ENCODE peak calls at places on chromosomes 5 and 9, in ten cellular contexts. One of them, this sample, is unnamed.

GRCh38 chr5:76175051-76175666 is 92.0 kb downstream of the SV2C start:
- DNase-seq in HT-29: peak
- DNase-seq in activated CD4-positive, alpha-beta T cell treated with anti-CD3 and anti-CD28 coated beads, Interleukin-2, amount 50 U/mL, for 4 hours: peak
- DNase-seq in activated gamma-delta T cell treated with Interleukin-2 at 50 U/mL for 16 hours: peak
- DNase-seq in activated CD8-positive, alpha-beta memory T cell treated with anti-CD3 and anti-CD28 coated beads, Interleukin-2, amount 50 U/mL, for 48 hours: peak
- DNase-seq in stimulated activated CD4-positive, alpha-beta T cell treated with anti-CD3 and anti-CD28 coated beads, Interleukin-15, amount 100 ng/mL, for 1 hour: peak
- DNase-seq in glomerular endothelial cell: peak
- DNase-seq in CD4-positive, CD25-positive, alpha-beta regulatory T cell: peak
- DNase-seq in dermis microvascular lymphatic vessel endothelial cell: peak
- DNase-seq in HTR-8/SVneo: peak
- DNase-seq in this sample: peak

GRCh38 chr5:94849821-94850736 is 231.6 kb downstream of the SLF1 start:
- DNase-seq in activated gamma-delta T cell treated with Interleukin-2 at 50 U/mL for 16 hours: peak
- DNase-seq in CD4-positive, CD25-positive, alpha-beta regulatory T cell: peak
- DNase-seq in HTR-8/SVneo: no peak
- DNase-seq in dermis microvascular lymphatic vessel endothelial cell: peak
- DNase-seq in activated CD4-positive, alpha-beta T cell treated with anti-CD3 and anti-CD28 coated beads, Interleukin-2, amount 50 U/mL, for 4 hours: no peak
- DNase-seq in glomerular endothelial cell: no peak
- DNase-seq in HT-29: peak
- DNase-seq in stimulated activated CD4-positive, alpha-beta T cell treated with anti-CD3 and anti-CD28 coated beads, Interleukin-15, amount 100 ng/mL, for 1 hour: no peak
- DNase-seq in activated CD8-positive, alpha-beta memory T cell treated with anti-CD3 and anti-CD28 coated beads, Interleukin-2, amount 50 U/mL, for 48 hours: no peak
- DNase-seq in this sample: no peak

GRCh38 chr5:97133106-97133505 is 9.3 kb downstream of the LIX1 start:
- DNase-seq in HTR-8/SVneo: no peak
- DNase-seq in dermis microvascular lymphatic vessel endothelial cell: no peak
- DNase-seq in activated gamma-delta T cell treated with Interleukin-2 at 50 U/mL for 16 hours: no peak
- DNase-seq in glomerular endothelial cell: no peak
- DNase-seq in activated CD4-positive, alpha-beta T cell treated with anti-CD3 and anti-CD28 coated beads, Interleukin-2, amount 50 U/mL, for 4 hours: no peak
- DNase-seq in HT-29: no peak
- DNase-seq in CD4-positive, CD25-positive, alpha-beta regulatory T cell: no peak
- DNase-seq in activated CD8-positive, alpha-beta memory T cell treated with anti-CD3 and anti-CD28 coated beads, Interleukin-2, amount 50 U/mL, for 48 hours: no peak
- DNase-seq in stimulated activated CD4-positive, alpha-beta T cell treated with anti-CD3 and anti-CD28 coated beads, Interleukin-15, amount 100 ng/mL, for 1 hour: no peak
- DNase-seq in this sample: no peak

GRCh38 chr9:16519001-16519400 is 351.5 kb downstream of the BNC2 start:
- DNase-seq in CD4-positive, CD25-positive, alpha-beta regulatory T cell: no peak
- DNase-seq in glomerular endothelial cell: no peak
- DNase-seq in activated CD4-positive, alpha-beta T cell treated with anti-CD3 and anti-CD28 coated beads, Interleukin-2, amount 50 U/mL, for 4 hours: no peak
- DNase-seq in stimulated activated CD4-positive, alpha-beta T cell treated with anti-CD3 and anti-CD28 coated beads, Interleukin-15, amount 100 ng/mL, for 1 hour: no peak
- DNase-seq in activated gamma-delta T cell treated with Interleukin-2 at 50 U/mL for 16 hours: no peak
- DNase-seq in HTR-8/SVneo: no peak
- DNase-seq in dermis microvascular lymphatic vessel endothelial cell: no peak
- DNase-seq in HT-29: no peak
- DNase-seq in activated CD8-positive, alpha-beta memory T cell treated with anti-CD3 and anti-CD28 coated beads, Interleukin-2, amount 50 U/mL, for 48 hours: no peak
- DNase-seq in this sample: no peak

GRCh38 chr5:135476615-135477493 is 24.7 kb upstream of the TIFAB start:
- DNase-seq in activated CD4-positive, alpha-beta T cell treated with anti-CD3 and anti-CD28 coated beads, Interleukin-2, amount 50 U/mL, for 4 hours: no peak
- DNase-seq in activated gamma-delta T cell treated with Interleukin-2 at 50 U/mL for 16 hours: no peak
- DNase-seq in stimulated activated CD4-positive, alpha-beta T cell treated with anti-CD3 and anti-CD28 coated beads, Interleukin-15, amount 100 ng/mL, for 1 hour: no peak
- DNase-seq in HT-29: no peak
- DNase-seq in CD4-positive, CD25-positive, alpha-beta regulatory T cell: no peak
- DNase-seq in dermis microvascular lymphatic vessel endothelial cell: no peak
- DNase-seq in activated CD8-positive, alpha-beta memory T cell treated with anti-CD3 and anti-CD28 coated beads, Interleukin-2, amount 50 U/mL, for 48 hours: no peak
- DNase-seq in glomerular endothelial cell: no peak
- DNase-seq in HTR-8/SVneo: no peak
- DNase-seq in this sample: no peak

GRCh38 chr5:1536298-1537165 is 12.8 kb upstream of the LPCAT1 start:
- DNase-seq in activated CD4-positive, alpha-beta T cell treated with anti-CD3 and anti-CD28 coated beads, Interleukin-2, amount 50 U/mL, for 4 hours: peak
- DNase-seq in activated CD8-positive, alpha-beta memory T cell treated with anti-CD3 and anti-CD28 coated beads, Interleukin-2, amount 50 U/mL, for 48 hours: peak
- DNase-seq in activated gamma-delta T cell treated with Interleukin-2 at 50 U/mL for 16 hours: peak
- DNase-seq in HTR-8/SVneo: no peak
- DNase-seq in CD4-positive, CD25-positive, alpha-beta regulatory T cell: peak
- DNase-seq in dermis microvascular lymphatic vessel endothelial cell: no peak
- DNase-seq in glomerular endothelial cell: no peak
- DNase-seq in stimulated activated CD4-positive, alpha-beta T cell treated with anti-CD3 and anti-CD28 coated beads, Interleukin-15, amount 100 ng/mL, for 1 hour: peak
- DNase-seq in HT-29: no peak
- DNase-seq in this sample: peak

GRCh38 chr9:4246969-4247368 is 52.9 kb downstream of the GLIS3 start:
- DNase-seq in HT-29: no peak
- DNase-seq in activated CD4-positive, alpha-beta T cell treated with anti-CD3 and anti-CD28 coated beads, Interleukin-2, amount 50 U/mL, for 4 hours: no peak
- DNase-seq in stimulated activated CD4-positive, alpha-beta T cell treated with anti-CD3 and anti-CD28 coated beads, Interleukin-15, amount 100 ng/mL, for 1 hour: no peak
- DNase-seq in activated gamma-delta T cell treated with Interleukin-2 at 50 U/mL for 16 hours: no peak
- DNase-seq in glomerular endothelial cell: no peak
- DNase-seq in HTR-8/SVneo: no peak
- DNase-seq in activated CD8-positive, alpha-beta memory T cell treated with anti-CD3 and anti-CD28 coated beads, Interleukin-2, amount 50 U/mL, for 48 hours: no peak
- DNase-seq in dermis microvascular lymphatic vessel endothelial cell: no peak
- DNase-seq in CD4-positive, CD25-positive, alpha-beta regulatory T cell: no peak
- DNase-seq in this sample: no peak

GRCh38 chr5:169426674-169427250 is 125.8 kb upstream of the SLIT3 start:
- DNase-seq in activated CD4-positive, alpha-beta T cell treated with anti-CD3 and anti-CD28 coated beads, Interleukin-2, amount 50 U/mL, for 4 hours: no peak
- DNase-seq in stimulated activated CD4-positive, alpha-beta T cell treated with anti-CD3 and anti-CD28 coated beads, Interleukin-15, amount 100 ng/mL, for 1 hour: no peak
- DNase-seq in dermis microvascular lymphatic vessel endothelial cell: no peak
- DNase-seq in activated gamma-delta T cell treated with Interleukin-2 at 50 U/mL for 16 hours: no peak
- DNase-seq in HT-29: no peak
- DNase-seq in glomerular endothelial cell: no peak
- DNase-seq in activated CD8-positive, alpha-beta memory T cell treated with anti-CD3 and anti-CD28 coated beads, Interleukin-2, amount 50 U/mL, for 48 hours: no peak
- DNase-seq in HTR-8/SVneo: no peak
- DNase-seq in CD4-positive, CD25-positive, alpha-beta regulatory T cell: no peak
- DNase-seq in this sample: no peak

GRCh38 chr9:33465596-33466564 is 7.8 kb downstream of the NOL6 start:
- DNase-seq in activated gamma-delta T cell treated with Interleukin-2 at 50 U/mL for 16 hours: no peak
- DNase-seq in activated CD8-positive, alpha-beta memory T cell treated with anti-CD3 and anti-CD28 coated beads, Interleukin-2, amount 50 U/mL, for 48 hours: peak
- DNase-seq in HT-29: no peak
- DNase-seq in stimulated activated CD4-positive, alpha-beta T cell treated with anti-CD3 and anti-CD28 coated beads, Interleukin-15, amount 100 ng/mL, for 1 hour: no peak
- DNase-seq in dermis microvascular lymphatic vessel endothelial cell: no peak
- DNase-seq in glomerular endothelial cell: no peak
- DNase-seq in activated CD4-positive, alpha-beta T cell treated with anti-CD3 and anti-CD28 coated beads, Interleukin-2, amount 50 U/mL, for 4 hours: no peak
- DNase-seq in HTR-8/SVneo: no peak
- DNase-seq in CD4-positive, CD25-positive, alpha-beta regulatory T cell: no peak
- DNase-seq in this sample: no peak

GRCh38 chr5:122999947-123000563 is 36.5 kb downstream of the PPIC start:
- DNase-seq in activated gamma-delta T cell treated with Interleukin-2 at 50 U/mL for 16 hours: no peak
- DNase-seq in activated CD4-positive, alpha-beta T cell treated with anti-CD3 and anti-CD28 coated beads, Interleukin-2, amount 50 U/mL, for 4 hours: no peak
- DNase-seq in stimulated activated CD4-positive, alpha-beta T cell treated with anti-CD3 and anti-CD28 coated beads, Interleukin-15, amount 100 ng/mL, for 1 hour: no peak
- DNase-seq in HTR-8/SVneo: peak
- DNase-seq in CD4-positive, CD25-positive, alpha-beta regulatory T cell: peak
- DNase-seq in dermis microvascular lymphatic vessel endothelial cell: peak
- DNase-seq in glomerular endothelial cell: no peak
- DNase-seq in HT-29: peak
- DNase-seq in activated CD8-positive, alpha-beta memory T cell treated with anti-CD3 and anti-CD28 coated beads, Interleukin-2, amount 50 U/mL, for 48 hours: peak
- DNase-seq in this sample: no peak

GRCh38 chr5:157564149-157564711 is 11.3 kb downstream of the ADAM19 start:
- DNase-seq in glomerular endothelial cell: no peak
- DNase-seq in HT-29: no peak
- DNase-seq in stimulated activated CD4-positive, alpha-beta T cell treated with anti-CD3 and anti-CD28 coated beads, Interleukin-15, amount 100 ng/mL, for 1 hour: no peak
- DNase-seq in activated gamma-delta T cell treated with Interleukin-2 at 50 U/mL for 16 hours: no peak
- DNase-seq in activated CD4-positive, alpha-beta T cell treated with anti-CD3 and anti-CD28 coated beads, Interleukin-2, amount 50 U/mL, for 4 hours: no peak
- DNase-seq in HTR-8/SVneo: no peak
- DNase-seq in CD4-positive, CD25-positive, alpha-beta regulatory T cell: no peak
- DNase-seq in dermis microvascular lymphatic vessel endothelial cell: no peak
- DNase-seq in activated CD8-positive, alpha-beta memory T cell treated with anti-CD3 and anti-CD28 coated beads, Interleukin-2, amount 50 U/mL, for 48 hours: no peak
- DNase-seq in this sample: peak

GRCh38 chr5:181203093-181203711 is 1.8 kb downstream of the TRIM7 start:
- DNase-seq in HTR-8/SVneo: no peak
- DNase-seq in activated CD4-positive, alpha-beta T cell treated with anti-CD3 and anti-CD28 coated beads, Interleukin-2, amount 50 U/mL, for 4 hours: no peak
- DNase-seq in HT-29: no peak
- DNase-seq in glomerular endothelial cell: no peak
- DNase-seq in activated gamma-delta T cell treated with Interleukin-2 at 50 U/mL for 16 hours: no peak
- DNase-seq in activated CD8-positive, alpha-beta memory T cell treated with anti-CD3 and anti-CD28 coated beads, Interleukin-2, amount 50 U/mL, for 48 hours: no peak
- DNase-seq in dermis microvascular lymphatic vessel endothelial cell: no peak
- DNase-seq in CD4-positive, CD25-positive, alpha-beta regulatory T cell: no peak
- DNase-seq in stimulated activated CD4-positive, alpha-beta T cell treated with anti-CD3 and anti-CD28 coated beads, Interleukin-15, amount 100 ng/mL, for 1 hour: no peak
- DNase-seq in this sample: no peak

GRCh38 chr9:20408513-20408912 is 213.8 kb downstream of the MLLT3 start:
- DNase-seq in glomerular endothelial cell: no peak
- DNase-seq in dermis microvascular lymphatic vessel endothelial cell: no peak
- DNase-seq in activated CD4-positive, alpha-beta T cell treated with anti-CD3 and anti-CD28 coated beads, Interleukin-2, amount 50 U/mL, for 4 hours: no peak
- DNase-seq in activated CD8-positive, alpha-beta memory T cell treated with anti-CD3 and anti-CD28 coated beads, Interleukin-2, amount 50 U/mL, for 48 hours: no peak
- DNase-seq in HTR-8/SVneo: no peak
- DNase-seq in HT-29: peak
- DNase-seq in activated gamma-delta T cell treated with Interleukin-2 at 50 U/mL for 16 hours: no peak
- DNase-seq in stimulated activated CD4-positive, alpha-beta T cell treated with anti-CD3 and anti-CD28 coated beads, Interleukin-15, amount 100 ng/mL, for 1 hour: no peak
- DNase-seq in CD4-positive, CD25-positive, alpha-beta regulatory T cell: peak
- DNase-seq in this sample: no peak

GRCh38 chr5:78647411-78647818 is 1.2 kb downstream of the LHFPL2 start:
- DNase-seq in glomerular endothelial cell: no peak
- DNase-seq in activated gamma-delta T cell treated with Interleukin-2 at 50 U/mL for 16 hours: no peak
- DNase-seq in activated CD8-positive, alpha-beta memory T cell treated with anti-CD3 and anti-CD28 coated beads, Interleukin-2, amount 50 U/mL, for 48 hours: no peak
- DNase-seq in dermis microvascular lymphatic vessel endothelial cell: peak
- DNase-seq in HTR-8/SVneo: peak
- DNase-seq in CD4-positive, CD25-positive, alpha-beta regulatory T cell: peak
- DNase-seq in activated CD4-positive, alpha-beta T cell treated with anti-CD3 and anti-CD28 coated beads, Interleukin-2, amount 50 U/mL, for 4 hours: no peak
- DNase-seq in HT-29: peak
- DNase-seq in stimulated activated CD4-positive, alpha-beta T cell treated with anti-CD3 and anti-CD28 coated beads, Interleukin-15, amount 100 ng/mL, for 1 hour: no peak
- DNase-seq in this sample: peak

GRCh38 chr5:149892594-149892993 is 52.0 kb downstream of the PDE6A start:
- DNase-seq in activated CD8-positive, alpha-beta memory T cell treated with anti-CD3 and anti-CD28 coated beads, Interleukin-2, amount 50 U/mL, for 48 hours: no peak
- DNase-seq in HTR-8/SVneo: no peak
- DNase-seq in HT-29: no peak
- DNase-seq in stimulated activated CD4-positive, alpha-beta T cell treated with anti-CD3 and anti-CD28 coated beads, Interleukin-15, amount 100 ng/mL, for 1 hour: no peak
- DNase-seq in dermis microvascular lymphatic vessel endothelial cell: no peak
- DNase-seq in glomerular endothelial cell: no peak
- DNase-seq in activated CD4-positive, alpha-beta T cell treated with anti-CD3 and anti-CD28 coated beads, Interleukin-2, amount 50 U/mL, for 4 hours: no peak
- DNase-seq in activated gamma-delta T cell treated with Interleukin-2 at 50 U/mL for 16 hours: no peak
- DNase-seq in CD4-positive, CD25-positive, alpha-beta regulatory T cell: no peak
- DNase-seq in this sample: no peak

GRCh38 chr9:99024959-99025358 is 80.0 kb upstream of the TGFBR1 start:
- DNase-seq in CD4-positive, CD25-positive, alpha-beta regulatory T cell: peak
- DNase-seq in HT-29: no peak
- DNase-seq in activated CD8-positive, alpha-beta memory T cell treated with anti-CD3 and anti-CD28 coated beads, Interleukin-2, amount 50 U/mL, for 48 hours: peak
- DNase-seq in dermis microvascular lymphatic vessel endothelial cell: no peak
- DNase-seq in glomerular endothelial cell: no peak
- DNase-seq in HTR-8/SVneo: no peak
- DNase-seq in activated gamma-delta T cell treated with Interleukin-2 at 50 U/mL for 16 hours: no peak
- DNase-seq in activated CD4-positive, alpha-beta T cell treated with anti-CD3 and anti-CD28 coated beads, Interleukin-2, amount 50 U/mL, for 4 hours: no peak
- DNase-seq in stimulated activated CD4-positive, alpha-beta T cell treated with anti-CD3 and anti-CD28 coated beads, Interleukin-15, amount 100 ng/mL, for 1 hour: no peak
- DNase-seq in this sample: no peak

GRCh38 chr9:110189001-110189400 is 19.0 kb downstream of the C9orf152 start:
- DNase-seq in activated CD8-positive, alpha-beta memory T cell treated with anti-CD3 and anti-CD28 coated beads, Interleukin-2, amount 50 U/mL, for 48 hours: no peak
- DNase-seq in glomerular endothelial cell: no peak
- DNase-seq in dermis microvascular lymphatic vessel endothelial cell: no peak
- DNase-seq in activated gamma-delta T cell treated with Interleukin-2 at 50 U/mL for 16 hours: no peak
- DNase-seq in HTR-8/SVneo: no peak
- DNase-seq in activated CD4-positive, alpha-beta T cell treated with anti-CD3 and anti-CD28 coated beads, Interleukin-2, amount 50 U/mL, for 4 hours: no peak
- DNase-seq in HT-29: peak
- DNase-seq in stimulated activated CD4-positive, alpha-beta T cell treated with anti-CD3 and anti-CD28 coated beads, Interleukin-15, amount 100 ng/mL, for 1 hour: no peak
- DNase-seq in CD4-positive, CD25-positive, alpha-beta regulatory T cell: no peak
- DNase-seq in this sample: no peak

GRCh38 chr5:125317546-125317995 is 571.1 kb upstream of the ZNF608 start:
- DNase-seq in activated CD8-positive, alpha-beta memory T cell treated with anti-CD3 and anti-CD28 coated beads, Interleukin-2, amount 50 U/mL, for 48 hours: no peak
- DNase-seq in CD4-positive, CD25-positive, alpha-beta regulatory T cell: no peak
- DNase-seq in HT-29: peak
- DNase-seq in activated gamma-delta T cell treated with Interleukin-2 at 50 U/mL for 16 hours: no peak
- DNase-seq in HTR-8/SVneo: no peak
- DNase-seq in dermis microvascular lymphatic vessel endothelial cell: no peak
- DNase-seq in stimulated activated CD4-positive, alpha-beta T cell treated with anti-CD3 and anti-CD28 coated beads, Interleukin-15, amount 100 ng/mL, for 1 hour: no peak
- DNase-seq in glomerular endothelial cell: no peak
- DNase-seq in activated CD4-positive, alpha-beta T cell treated with anti-CD3 and anti-CD28 coated beads, Interleukin-2, amount 50 U/mL, for 4 hours: no peak
- DNase-seq in this sample: no peak

GRCh38 chr5:17018871-17019270 is 82.8 kb upstream of the MYO10 start:
- DNase-seq in HT-29: no peak
- DNase-seq in activated CD8-positive, alpha-beta memory T cell treated with anti-CD3 and anti-CD28 coated beads, Interleukin-2, amount 50 U/mL, for 48 hours: no peak
- DNase-seq in activated gamma-delta T cell treated with Interleukin-2 at 50 U/mL for 16 hours: no peak
- DNase-seq in HTR-8/SVneo: no peak
- DNase-seq in glomerular endothelial cell: no peak
- DNase-seq in activated CD4-positive, alpha-beta T cell treated with anti-CD3 and anti-CD28 coated beads, Interleukin-2, amount 50 U/mL, for 4 hours: no peak
- DNase-seq in dermis microvascular lymphatic vessel endothelial cell: no peak
- DNase-seq in stimulated activated CD4-positive, alpha-beta T cell treated with anti-CD3 and anti-CD28 coated beads, Interleukin-15, amount 100 ng/mL, for 1 hour: no peak
- DNase-seq in CD4-positive, CD25-positive, alpha-beta regulatory T cell: no peak
- DNase-seq in this sample: no peak

GRCh38 chr9:93771276-93771675 is 183.9 kb downstream of the BARX1 start:
- DNase-seq in stimulated activated CD4-positive, alpha-beta T cell treated with anti-CD3 and anti-CD28 coated beads, Interleukin-15, amount 100 ng/mL, for 1 hour: no peak
- DNase-seq in activated gamma-delta T cell treated with Interleukin-2 at 50 U/mL for 16 hours: no peak
- DNase-seq in dermis microvascular lymphatic vessel endothelial cell: no peak
- DNase-seq in activated CD4-positive, alpha-beta T cell treated with anti-CD3 and anti-CD28 coated beads, Interleukin-2, amount 50 U/mL, for 4 hours: no peak
- DNase-seq in CD4-positive, CD25-positive, alpha-beta regulatory T cell: no peak
- DNase-seq in HT-29: no peak
- DNase-seq in activated CD8-positive, alpha-beta memory T cell treated with anti-CD3 and anti-CD28 coated beads, Interleukin-2, amount 50 U/mL, for 48 hours: no peak
- DNase-seq in HTR-8/SVneo: no peak
- DNase-seq in glomerular endothelial cell: no peak
- DNase-seq in this sample: no peak

GRCh38 chr9:19998153-19998552 is 209.3 kb upstream of the SLC24A2 start:
- DNase-seq in dermis microvascular lymphatic vessel endothelial cell: no peak
- DNase-seq in activated gamma-delta T cell treated with Interleukin-2 at 50 U/mL for 16 hours: no peak
- DNase-seq in HTR-8/SVneo: no peak
- DNase-seq in activated CD8-positive, alpha-beta memory T cell treated with anti-CD3 and anti-CD28 coated beads, Interleukin-2, amount 50 U/mL, for 48 hours: no peak
- DNase-seq in activated CD4-positive, alpha-beta T cell treated with anti-CD3 and anti-CD28 coated beads, Interleukin-2, amount 50 U/mL, for 4 hours: no peak
- DNase-seq in glomerular endothelial cell: no peak
- DNase-seq in CD4-positive, CD25-positive, alpha-beta regulatory T cell: peak
- DNase-seq in stimulated activated CD4-positive, alpha-beta T cell treated with anti-CD3 and anti-CD28 coated beads, Interleukin-15, amount 100 ng/mL, for 1 hour: no peak
- DNase-seq in HT-29: peak
- DNase-seq in this sample: no peak